ENCODE peak calls at places on chromosomes 16 and 17, in six cellular contexts. Q is IMR-90, W is tibial artery, U is stomach, E is endodermal cell, R is prostate gland. Z is an unnamed sample. For H3K4me1, the result is how much of the 10 kb centered on the place peaks cover.

GRCh38 chr16:55444754-55445485 is 34.1 kb upstream of the MMP2 start:
- DNase-seq in Q (no peak), R (no peak), W (peak), E (no peak), U (no peak), Z (no peak)

GRCh38 chr17:65279456-65279855 is 142.3 kb downstream of the RGS9 start:
- DNase-seq in E (peak), U (no peak), W (no peak), R (no peak), Q (no peak), Z (no peak)

GRCh38 chr17:76775021-76775420 is 37.1 kb downstream of the MFSD11 start:
- DNase-seq in W (no peak), Q (no peak), U (no peak), E (no peak), R (no peak), Z (no peak)

GRCh38 chr16:26598061-26598460 is 468.7 kb upstream of the C16orf82 start:
- DNase-seq in Q (no peak), U (no peak), R (no peak), W (no peak), E (peak), Z (no peak)

GRCh38 chr17:70100983-70101382 is 26.0 kb downstream of the KCNJ16 start:
- DNase-seq in E (no peak), Q (no peak), U (no peak), W (no peak), R (no peak), Z (no peak)

GRCh38 chr17:50100921-50101345 is 5.8 kb downstream of the PDK2 start:
- DNase-seq in R (no peak), Q (peak), W (no peak), U (no peak), E (peak), Z (no peak)

GRCh38 chr16:407253-407652 is 5.6 kb downstream of the DECR2 start:
- DNase-seq in Q (no peak), E (peak), U (no peak), R (no peak), W (no peak), Z (no peak)

GRCh38 chr17:7837375-7838290 is 3.6 kb downstream of the KDM6B start:
- DNase-seq in E (no peak), W (no peak), R (no peak), U (no peak), Q (no peak), Z (no peak)

GRCh38 chr16:86072328-86073102 is 173.6 kb downstream of the IRF8 start:
- DNase-seq in E (peak), R (peak), Q (peak), W (peak), U (peak), Z (peak)

GRCh38 chr16:2482181-2483107 is 7.5 kb downstream of the TBC1D24 start:
- DNase-seq in E (no peak), Q (peak), W (peak), R (peak), U (no peak), Z (no peak)

GRCh38 chr17:21125862-21126261 is 902 bp upstream of the DHRS7B start:
- DNase-seq in E (no peak), U (no peak), W (no peak), Q (no peak), R (no peak), Z (no peak)

GRCh38 chr17:18093616-18094408 is 6.1 kb downstream of the DRG2 start:
- DNase-seq in W (peak), U (no peak), E (peak), Q (peak), R (peak), Z (peak)

GRCh38 chr17:42548070-42548837 is 4.5 kb upstream of the HSD17B1 start:
- DNase-seq in U (peak), R (peak), E (peak), W (no peak), Q (no peak), Z (no peak)

DNA sequence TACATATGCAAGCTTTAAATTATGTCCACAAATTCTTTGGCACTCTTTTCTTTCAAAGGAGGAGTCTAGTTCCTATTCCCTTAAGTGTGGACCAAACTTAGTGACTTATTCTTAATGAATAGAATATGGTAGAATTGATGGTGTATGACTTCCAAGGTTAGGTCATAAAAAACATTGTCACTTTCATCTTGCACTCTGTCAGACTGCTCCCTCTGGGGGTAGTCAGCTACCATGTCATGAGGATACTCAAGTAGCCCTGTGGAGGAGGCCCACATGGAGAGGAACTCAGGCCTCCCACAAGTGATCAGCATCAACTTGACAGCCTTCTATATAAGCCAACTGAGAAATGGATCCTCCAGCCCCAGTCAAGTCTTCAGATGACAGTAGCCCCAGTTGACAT is 58.0 kb upstream of the SCNN1B start:
- DNase-seq in U (no peak), W (no peak), E (no peak), R (no peak), Q (no peak), Z (no peak)
- TF ChIP-seq CTCF in U (no peak), W (no peak), E (peak), R (no peak), Q (no peak), Z (peak)

GRCh38 chr16:79843145-79843544 is 242.6 kb upstream of the MAF start:
- DNase-seq in Q (no peak), W (no peak), E (no peak), U (no peak), R (no peak), Z (no peak)

GRCh38 chr16:79839450-79839849 is 238.9 kb upstream of the MAF start:
- DNase-seq in U (no peak), E (no peak), Q (no peak), W (no peak), R (no peak), Z (no peak)

GRCh38 chr16:79838860-79839259 is 238.3 kb upstream of the MAF start:
- DNase-seq in W (no peak), U (no peak), Q (no peak), R (no peak), E (no peak), Z (no peak)

GRCh38 chr16:79842197-79842596 is 241.7 kb upstream of the MAF start:
- DNase-seq in Q (no peak), U (no peak), E (no peak), W (no peak), R (no peak), Z (no peak)

GRCh38 chr16:79839851-79840321 is 239.3 kb upstream of the MAF start:
- DNase-seq in U (no peak), R (no peak), W (peak), E (no peak), Q (no peak), Z (no peak)
- H3K27ac ChIP-seq in U (no peak), R (no peak), W (no peak), E (no peak), Q (no peak), Z (no peak)

GRCh38 chr17:45428954-45429337 is 3.7 kb downstream of the ARHGAP27 start:
- DNase-seq in Q (no peak), R (no peak), W (no peak), U (no peak), E (no peak), Z (no peak)
- H3K4me1 ChIP-seq in Q (under half), R (under half), W (under half), U (half or more), E (under half), Z (under half)

GRCh38 chr17:51434434-51435170 is 174.3 kb downstream of the UTP18 start:
- DNase-seq in Q (no peak), U (no peak), R (no peak), W (no peak), E (peak), Z (peak)

GRCh38 chr17:51439395-51440229 is 179.3 kb downstream of the UTP18 start:
- DNase-seq in E (peak), W (no peak), R (no peak), U (no peak), Q (no peak), Z (peak)

GRCh38 chr17:51430581-51430980 is 170.2 kb downstream of the UTP18 start:
- DNase-seq in W (no peak), R (no peak), Q (no peak), E (no peak), U (no peak), Z (no peak)

GRCh38 chr17:51435171-51435552 is 174.8 kb downstream of the UTP18 start:
- DNase-seq in U (no peak), W (no peak), R (no peak), Q (no peak), E (no peak), Z (peak)

GRCh38 chr17:51435641-51436091 is 175.3 kb downstream of the UTP18 start:
- DNase-seq in Q (peak), U (peak), W (no peak), E (peak), R (peak), Z (no peak)
- TF ChIP-seq CTCF in Q (peak), U (peak), W (no peak), E (peak), R (peak), Z (peak)

GRCh38 chr16:56888806-56889205 is 23.8 kb downstream of the SLC12A3 start:
- DNase-seq in W (no peak), R (no peak), Q (no peak), E (no peak), U (no peak), Z (no peak)

GRCh38 chr16:56889206-56889605 is 24.2 kb downstream of the SLC12A3 start:
- DNase-seq in W (no peak), E (peak), R (peak), U (peak), Q (no peak), Z (no peak)

GRCh38 chr16:56892705-56893104 is 27.7 kb downstream of the SLC12A3 start:
- DNase-seq in U (no peak), W (no peak), E (no peak), R (no peak), Q (no peak), Z (no peak)

GRCh38 chr16:56894331-56894917 is 29.4 kb downstream of the SLC12A3 start:
- DNase-seq in U (no peak), W (no peak), R (no peak), E (no peak), Q (no peak), Z (no peak)

DNA sequence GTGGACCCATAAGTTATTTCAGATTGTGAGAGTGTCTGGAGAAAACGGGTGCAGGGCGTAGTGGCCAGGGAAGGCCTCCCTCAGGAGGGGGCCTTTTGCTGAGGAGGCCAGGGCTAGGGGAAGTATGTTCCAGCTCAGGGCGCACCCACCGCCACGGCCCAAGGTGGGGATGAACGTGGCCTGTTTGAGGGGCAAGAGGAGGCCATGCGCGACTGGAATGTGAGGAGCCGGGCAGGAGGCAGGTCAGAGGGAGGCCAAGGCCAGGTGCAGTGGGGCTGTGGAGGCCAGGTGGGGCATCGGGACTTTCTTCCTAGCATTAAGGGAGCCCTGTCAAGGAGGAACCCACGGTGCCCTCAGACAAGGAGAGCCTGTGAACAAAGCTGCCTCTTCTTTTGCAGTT is 26.7 kb downstream of the SLC12A3 start:
- DNase-seq in Q (no peak), R (no peak), W (no peak), E (no peak), U (no peak), Z (no peak)
- H3K27ac ChIP-seq in Q (no peak), R (no peak), W (no peak), E (no peak), U (no peak), Z (no peak)

Z was measured in foreskin keratinocyte.